ENCODE peak calls at places on chromosomes 7 and 10, in four cellular contexts. J, S, X and E are unnamed samples.

GRCh38 chr10:129397198-129397974 is 69.7 kb upstream of the MGMT start:
- DNase-seq in S (no peak), X (no peak), J (no peak), E (no peak)

GRCh38 chr10:70500812-70501301 is 22.3 kb downstream of the PALD1 start:
- DNase-seq in S (no peak), J (no peak), X (no peak), E (no peak)

GRCh38 chr10:5748394-5748803 is 63.8 kb downstream of the TASOR2 start:
- DNase-seq in X (no peak), S (no peak), J (no peak), E (no peak)

GRCh38 chr10:6328708-6329423 is 126.1 kb downstream of the PFKFB3 start:
- DNase-seq in S (no peak), J (no peak), X (no peak), E (no peak)

GRCh38 chr10:36542493-36542892 is 582.9 kb upstream of the ANKRD30A start:
- DNase-seq in X (no peak), J (no peak), S (no peak), E (no peak)

GRCh38 chr10:21517134-21517982 is 8.1 kb downstream of the SKIDA1 start:
- DNase-seq in S (no peak), X (peak; percentile 56), J (peak; percentile 59), E (no peak)

GRCh38 chr10:130200156-130201042 is 64.2 kb downstream of the GLRX3 start:
- DNase-seq in S (no peak), J (no peak), X (no peak), E (no peak)

GRCh38 chr7:151851782-151852181 is 25.1 kb downstream of the PRKAG2 start:
- DNase-seq in X (no peak), S (no peak), J (no peak), E (no peak)

GRCh38 chr10:490256-490655 is 199.2 kb downstream of the DIP2C start:
- DNase-seq in J (no peak), X (no peak), S (no peak), E (no peak)